ENCODE peak calls at places on chromosomes 2 and 18, in five cellular contexts. G, K, U, B and D are unnamed samples.

GRCh38 chr2:166671831-166672230 is 177.8 kb upstream of the SCN7A start:
- DNase-seq in B (no peak), K (no peak), U (no peak), G (peak; percentile 10), D (no peak)

GRCh38 chr18:24725644-24726043 is 265.2 kb downstream of the HRH4 start:
- DNase-seq in U (no peak), K (no peak), G (no peak), B (no peak), D (no peak)

GRCh38 chr2:201191132-201191875 is 8.4 kb downstream of the CASP10 start:
- DNase-seq in K (no peak), G (peak; percentile 82), U (no peak), B (no peak), D (no peak)

GRCh38 chr18:45733535-45733934 is 9.6 kb downstream of the SLC14A1 start:
- DNase-seq in U (peak; percentile 64), B (no peak), G (no peak), K (no peak), D (no peak)

GRCh38 chr2:54879598-54880355 is 156.3 kb downstream of the EML6 start:
- DNase-seq in U (no peak), B (peak; percentile 32), G (no peak), K (no peak), D (no peak)

GRCh38 chr2:133768261-133769021 is 200.2 kb upstream of the NCKAP5 start:
- DNase-seq in B (no peak), K (no peak), U (no peak), G (peak; percentile 22), D (no peak)

GRCh38 chr18:2325308-2325849 is 245.9 kb downstream of the METTL4 start:
- DNase-seq in U (no peak), G (peak; percentile 91), B (peak; percentile 14), K (no peak), D (no peak)

GRCh38 chr2:79200762-79201161 is 41.2 kb upstream of the REG3A start:
- DNase-seq in B (no peak), U (no peak), K (no peak), G (no peak), D (no peak)

GRCh38 chr2:25878361-25879132 is at the start of gene ASXL2:
- DNase-seq in B (peak; percentile 99), K (peak; percentile 96), U (peak; percentile 97), G (peak; percentile 97), D (peak; percentile 99)

GRCh38 chr2:113240150-113240914 is 38.4 kb downstream of the PAX8 start:
- DNase-seq in G (peak; percentile 95), K (peak; percentile 73), U (no peak), B (no peak), D (no peak)

GRCh38 chr2:128311216-128311754 is 7.4 kb downstream of the HS6ST1 start:
- DNase-seq in U (no peak), G (no peak), K (no peak), B (no peak), D (peak; percentile 52)

GRCh38 chr2:96530474-96531357 is 5.8 kb upstream of the ARID5A start:
- DNase-seq in K (no peak), B (no peak), G (no peak), U (no peak), D (no peak)

GRCh38 chr2:160091381-160091780 is 29.0 kb upstream of the PLA2R1 start:
- DNase-seq in B (no peak), U (no peak), K (no peak), G (peak; percentile 68), D (no peak)

GRCh38 chr2:17543848-17544645 is 3.6 kb downstream of the VSNL1 start:
- DNase-seq in B (no peak), K (no peak), G (peak; percentile 20), U (no peak), D (no peak)

GRCh38 chr2:34365937-34366336 is 766.8 kb upstream of the FAM98A start:
- DNase-seq in U (peak; percentile 83), G (no peak), K (no peak), B (peak; percentile 80), D (no peak)

GRCh38 chr2:222296311-222296736 is 2.5 kb downstream of the PAX3 start:
- DNase-seq in K (no peak), B (no peak), G (no peak), U (no peak), D (no peak)

GRCh38 chr18:47899107-47899840 is 31.2 kb downstream of the SMAD2 start:
- DNase-seq in B (no peak), U (no peak), G (no peak), K (no peak), D (no peak)

GRCh38 chr2:55590810-55591440 is 26.5 kb downstream of the PPP4R3B start:
- DNase-seq in U (no peak), K (no peak), B (no peak), G (no peak), D (no peak)

GRCh38 chr2:190382851-190383250 is 25.3 kb upstream of the MFSD6 start:
- DNase-seq in B (peak; percentile 19), G (peak; percentile 73), U (no peak), K (no peak), D (no peak)

GRCh38 chr2:76713312-76713711 is 808.9 kb downstream of the LRRTM4 start:
- DNase-seq in G (no peak), U (no peak), B (no peak), K (no peak), D (no peak)

GRCh38 chr2:1736997-1737480 is 7.3 kb downstream of the PXDN start:
- DNase-seq in G (peak; percentile 58), B (no peak), K (no peak), U (no peak), D (peak; percentile 77)

DNA sequence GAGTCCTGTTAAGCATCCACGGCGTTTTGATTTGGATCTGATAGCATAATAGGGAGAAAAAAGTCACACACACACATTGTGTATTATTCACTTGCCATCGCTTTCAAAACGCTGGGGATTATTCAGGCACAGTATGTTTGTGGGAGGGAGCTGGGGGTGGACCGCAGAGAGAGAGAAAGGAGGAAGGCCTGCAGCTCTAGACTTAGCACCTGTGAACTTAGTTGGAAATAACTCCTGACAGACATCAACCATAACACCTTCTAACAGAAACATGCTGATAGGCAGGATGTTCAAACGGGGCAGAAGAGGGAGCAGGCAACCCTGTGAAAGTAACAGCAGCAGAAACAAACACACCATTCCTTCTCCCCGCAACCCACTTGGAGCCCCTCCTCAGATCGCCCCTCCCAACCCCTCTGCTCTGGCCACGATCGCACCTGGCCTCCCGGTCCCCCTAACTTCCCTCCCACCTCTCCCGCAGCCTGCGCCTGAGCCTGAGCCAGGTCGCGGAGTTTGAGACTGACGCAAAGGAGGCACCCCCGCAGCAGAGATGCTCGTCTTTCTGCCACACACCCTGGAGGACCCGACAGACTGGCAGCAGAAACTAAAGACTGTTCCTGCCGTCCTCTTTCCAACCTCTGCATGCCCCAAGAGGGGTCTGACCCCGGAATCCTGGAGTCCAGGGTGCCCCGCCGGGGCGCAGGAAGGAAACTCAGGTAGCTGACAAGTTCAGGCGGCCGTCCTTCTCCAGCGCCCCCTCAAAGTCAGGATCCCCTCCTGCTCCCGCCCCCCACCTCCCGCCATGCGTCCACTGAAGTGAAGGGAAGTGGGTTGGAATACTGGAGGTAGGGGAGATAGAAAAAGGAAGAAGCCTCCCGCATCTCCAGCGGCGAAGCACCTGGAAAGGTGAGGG is 738 bp downstream of the CHST9 start:
- DNase-seq in G (no peak), B (peak; percentile 14), U (peak; percentile 62), K (no peak), D (no peak)
- TF ChIP-seq CTCF in G (no peak), B (no peak), U (no peak), K (no peak), D (no peak)

GRCh38 chr2:38660282-38660681 is 5.6 kb upstream of the GALM start:
- DNase-seq in B (no peak), U (no peak), K (no peak), G (no peak), D (no peak)
- TF ChIP-seq CTCF in B (no peak), U (no peak), K (no peak), G (no peak), D (no peak)

DNA sequence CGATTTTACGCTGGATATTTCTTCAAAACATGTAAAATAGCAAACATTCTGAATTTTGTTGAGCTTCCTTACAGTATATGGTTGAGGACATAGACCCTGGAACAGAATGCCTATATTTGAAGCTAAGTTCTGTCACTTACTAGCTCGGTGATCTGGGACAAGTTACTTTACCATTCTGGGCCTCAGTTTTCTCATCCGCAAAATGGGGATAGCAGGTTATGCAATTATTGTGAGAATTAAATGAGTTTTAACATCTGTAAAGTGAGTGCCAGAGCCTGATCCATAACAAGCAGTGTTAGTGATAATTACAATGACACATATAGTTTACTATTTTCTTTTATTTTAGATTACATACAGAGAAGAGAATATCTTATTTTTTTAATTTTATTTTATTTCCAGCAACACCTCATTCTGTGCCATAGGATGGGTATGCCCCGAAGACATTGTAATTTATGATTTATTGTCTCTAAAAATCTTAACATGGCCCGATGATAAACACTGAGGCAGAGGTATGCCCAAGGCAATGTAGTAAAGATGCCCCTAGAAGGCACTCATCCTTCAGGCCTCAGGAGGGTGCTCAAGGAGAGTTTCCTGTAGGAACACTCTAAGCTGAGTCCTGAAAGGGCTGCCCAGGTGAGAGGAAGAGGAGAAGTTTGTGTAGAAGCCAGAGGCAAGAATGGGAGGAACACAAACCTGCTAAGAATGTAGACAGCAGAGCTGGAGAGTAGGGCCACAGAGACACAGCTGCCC is 250.9 kb downstream of the BCL11A start:
- DNase-seq in K (no peak), G (no peak), B (no peak), U (no peak), D (no peak)
- TF ChIP-seq CTCF in K (no peak), G (no peak), B (no peak), U (no peak), D (no peak)

GRCh38 chr2:73267008-73267407 is 17.3 kb downstream of the FBXO41 start:
- DNase-seq in G (no peak), K (no peak), B (no peak), U (no peak), D (no peak)

GRCh38 chr2:73269686-73270465 is 14.4 kb downstream of the FBXO41 start:
- DNase-seq in U (no peak), G (no peak), K (no peak), B (no peak), D (no peak)

GRCh38 chr2:73266061-73266891 is 18.0 kb downstream of the FBXO41 start:
- DNase-seq in G (no peak), K (no peak), U (no peak), B (no peak), D (no peak)

GRCh38 chr2:73268368-73268830 is 15.9 kb downstream of the FBXO41 start:
- DNase-seq in K (no peak), B (no peak), G (no peak), U (no peak), D (no peak)

DNA sequence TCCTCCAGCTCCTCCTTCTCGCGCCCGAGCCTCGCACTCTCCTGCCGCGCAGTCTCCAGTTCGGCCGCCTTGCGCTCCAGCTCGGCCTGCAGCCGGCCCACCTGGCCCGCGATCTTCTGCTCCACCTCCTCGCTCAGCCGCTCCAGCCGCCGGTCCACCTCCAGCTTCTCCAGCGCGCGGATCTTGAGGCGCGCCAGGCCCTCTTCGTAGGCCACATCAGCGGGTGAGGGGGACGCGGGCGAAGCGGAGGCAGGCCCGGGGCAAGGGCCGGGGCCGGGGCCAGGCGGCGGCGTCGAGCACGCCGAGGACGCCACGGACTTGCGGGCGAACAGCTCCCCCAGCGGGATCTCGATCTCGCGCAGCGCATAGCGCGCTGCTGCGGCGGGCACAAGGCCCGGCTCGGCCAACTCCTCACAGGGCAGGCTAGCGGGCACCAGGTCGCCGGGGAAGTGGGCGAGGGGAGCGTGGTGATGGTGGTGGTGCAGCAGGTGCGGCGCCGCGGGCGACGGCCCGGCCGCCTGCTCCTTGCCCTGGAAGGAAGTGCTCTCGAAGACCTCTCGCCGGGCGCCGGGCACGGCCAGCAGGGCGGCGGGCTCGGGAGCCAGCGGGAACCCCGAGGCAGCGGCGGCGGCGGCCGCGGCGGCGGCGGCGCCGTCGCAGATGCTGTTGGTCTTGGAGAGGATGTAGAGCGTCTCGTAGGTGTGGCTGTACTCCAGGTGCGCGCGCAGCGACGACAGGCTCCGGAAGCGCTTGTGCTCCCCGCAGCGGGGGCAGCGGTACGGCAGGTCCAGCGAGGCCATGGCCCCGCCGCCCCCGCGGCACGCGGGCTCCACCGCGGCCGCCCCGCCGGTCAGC is 15.2 kb downstream of the FBXO41 start:
- DNase-seq in K (no peak), B (peak; percentile 36), U (peak; percentile 82), G (peak; percentile 31), D (no peak)
- TF ChIP-seq CTCF in K (no peak), B (no peak), U (no peak), G (no peak), D (peak; percentile 60)